ENCODE peak calls at places on chromosomes 7 and 10, in four cellular contexts. One of them, this sample, is unnamed.
A peak's percentile ranks its signal among the peaks of the same experiment; 100 is the strongest.

GRCh38 chr7:8206950-8207349 is 55.0 kb downstream of the ICA1 start:
- DNase-seq in breast epithelium: no peak
- DNase-seq in pancreas: no peak
- DNase-seq in Peyer's patch: no peak
- DNase-seq in this sample: no peak

GRCh38 chr10:1228463-1228975 is 172.3 kb downstream of the WDR37 start:
- DNase-seq in breast epithelium: no peak
- DNase-seq in pancreas: no peak
- DNase-seq in Peyer's patch: peak; percentile 14
- DNase-seq in this sample: no peak

GRCh38 chr7:36019966-36020365 is 133.1 kb upstream of the EEPD1 start:
- DNase-seq in Peyer's patch: no peak
- DNase-seq in pancreas: no peak
- DNase-seq in breast epithelium: no peak
- DNase-seq in this sample: no peak

GRCh38 chr10:69576334-69577011 is 3.3 kb upstream of the NEUROG3 start:
- DNase-seq in Peyer's patch: no peak
- DNase-seq in pancreas: no peak
- DNase-seq in breast epithelium: no peak
- DNase-seq in this sample: no peak

GRCh38 chr10:93437946-93438795 is 44.0 kb downstream of the MYOF start:
- DNase-seq in pancreas: no peak
- DNase-seq in Peyer's patch: no peak
- DNase-seq in breast epithelium: no peak
- DNase-seq in this sample: no peak

GRCh38 chr7:33040803-33041516 is 21.6 kb downstream of the NT5C3A start:
- DNase-seq in breast epithelium: peak; percentile 37
- DNase-seq in pancreas: peak; percentile 45
- DNase-seq in Peyer's patch: peak; percentile 55
- DNase-seq in this sample: no peak

GRCh38 chr10:50325449-50326188 is 74.3 kb upstream of the ASAH2 start:
- DNase-seq in breast epithelium: peak; percentile 68
- DNase-seq in Peyer's patch: no peak
- DNase-seq in pancreas: no peak
- DNase-seq in this sample: peak; percentile 38

GRCh38 chr7:150365673-150366398 is 2.8 kb upstream of the REPIN1 start:
- DNase-seq in pancreas: no peak
- DNase-seq in Peyer's patch: no peak
- DNase-seq in breast epithelium: no peak
- DNase-seq in this sample: no peak

GRCh38 chr7:103762907-103763306 is 226.6 kb downstream of the RELN start:
- DNase-seq in pancreas: no peak
- DNase-seq in Peyer's patch: no peak
- DNase-seq in breast epithelium: no peak
- DNase-seq in this sample: no peak

GRCh38 chr7:151426486-151426905 is 13.4 kb downstream of the CRYGN start:
- DNase-seq in Peyer's patch: no peak
- DNase-seq in pancreas: no peak
- DNase-seq in breast epithelium: peak; percentile 87
- DNase-seq in this sample: peak; percentile 34

GRCh38 chr7:156128496-156128895 is 316.2 kb upstream of the SHH start:
- DNase-seq in breast epithelium: no peak
- DNase-seq in Peyer's patch: no peak
- DNase-seq in pancreas: no peak
- DNase-seq in this sample: no peak

GRCh38 chr10:23331567-23332290 is 12.9 kb downstream of the C10orf67 start:
- DNase-seq in breast epithelium: no peak
- DNase-seq in pancreas: no peak
- DNase-seq in Peyer's patch: no peak
- DNase-seq in this sample: no peak

GRCh38 chr7:73706122-73707044 is 13.1 kb downstream of the STX1A start:
- DNase-seq in pancreas: no peak
- DNase-seq in Peyer's patch: no peak
- DNase-seq in breast epithelium: no peak
- DNase-seq in this sample: no peak

GRCh38 chr7:69199048-69199447 is 399.2 kb upstream of the AUTS2 start:
- DNase-seq in Peyer's patch: no peak
- DNase-seq in pancreas: no peak
- DNase-seq in breast epithelium: no peak
- DNase-seq in this sample: no peak

GRCh38 chr10:113329121-113329596 is 223.7 kb upstream of the HABP2 start:
- DNase-seq in pancreas: no peak
- DNase-seq in breast epithelium: no peak
- DNase-seq in Peyer's patch: no peak
- DNase-seq in this sample: no peak

GRCh38 chr10:79239275-79239779 is 107.9 kb upstream of the PPIF start:
- DNase-seq in pancreas: no peak
- DNase-seq in breast epithelium: peak; percentile 55
- DNase-seq in Peyer's patch: no peak
- DNase-seq in this sample: no peak

GRCh38 chr7:36130236-36130945 is 22.7 kb upstream of the EEPD1 start:
- DNase-seq in pancreas: no peak
- DNase-seq in breast epithelium: no peak
- DNase-seq in Peyer's patch: no peak
- DNase-seq in this sample: no peak

GRCh38 chr7:34070486-34071323 is 165.4 kb downstream of the BMPER start:
- DNase-seq in breast epithelium: no peak
- DNase-seq in Peyer's patch: no peak
- DNase-seq in pancreas: no peak
- DNase-seq in this sample: no peak

GRCh38 chr7:154474903-154475520 is 422.8 kb downstream of the DPP6 start:
- DNase-seq in pancreas: no peak
- DNase-seq in Peyer's patch: no peak
- DNase-seq in breast epithelium: no peak
- DNase-seq in this sample: no peak

GRCh38 chr7:20513341-20513740 is 102.1 kb upstream of the ABCB5 start:
- DNase-seq in Peyer's patch: no peak
- DNase-seq in breast epithelium: no peak
- DNase-seq in pancreas: no peak
- DNase-seq in this sample: no peak

GRCh38 chr10:100969175-100970075 is at the start of gene SEMA4G:
- DNase-seq in breast epithelium: no peak
- DNase-seq in Peyer's patch: peak; percentile 79
- DNase-seq in pancreas: peak; percentile 65
- DNase-seq in this sample: no peak

GRCh38 chr10:132609211-132609610 is 71.6 kb downstream of the INPP5A start:
- DNase-seq in Peyer's patch: peak; percentile 32
- DNase-seq in pancreas: no peak
- DNase-seq in breast epithelium: no peak
- DNase-seq in this sample: no peak

GRCh38 chr10:43649149-43649523 is 455 bp upstream of the ZNF32 start:
- DNase-seq in pancreas: no peak
- DNase-seq in Peyer's patch: no peak
- DNase-seq in breast epithelium: no peak
- DNase-seq in this sample: no peak

GRCh38 chr10:132392184-132392800 is 4.7 kb upstream of the PWWP2B start:
- DNase-seq in pancreas: peak; percentile 6
- DNase-seq in breast epithelium: no peak
- DNase-seq in Peyer's patch: peak; percentile 3
- DNase-seq in this sample: no peak

GRCh38 chr10:22344781-22345300 is 455 bp upstream of the SPAG6 start:
- DNase-seq in Peyer's patch: no peak
- DNase-seq in breast epithelium: no peak
- DNase-seq in pancreas: no peak
- DNase-seq in this sample: no peak

GRCh38 chr10:111990734-111991133 is 192.8 kb downstream of the GPAM start:
- DNase-seq in Peyer's patch: no peak
- DNase-seq in pancreas: no peak
- DNase-seq in breast epithelium: no peak
- DNase-seq in this sample: no peak

GRCh38 chr10:76411719-76412435 is 980.5 kb downstream of the LRMDA start:
- DNase-seq in breast epithelium: no peak
- DNase-seq in pancreas: no peak
- DNase-seq in Peyer's patch: no peak
- DNase-seq in this sample: no peak

GRCh38 chr10:85603167-85603940 is 763.2 kb downstream of the GRID1 start:
- DNase-seq in pancreas: no peak
- DNase-seq in Peyer's patch: no peak
- DNase-seq in breast epithelium: no peak
- DNase-seq in this sample: no peak

GRCh38 chr10:73773152-73773879 is 8.5 kb upstream of the CHCHD1 start:
- DNase-seq in Peyer's patch: no peak
- DNase-seq in breast epithelium: no peak
- DNase-seq in pancreas: no peak
- DNase-seq in this sample: no peak

GRCh38 chr10:7304110-7304509 is 106.7 kb downstream of the SFMBT2 start:
- DNase-seq in breast epithelium: no peak
- DNase-seq in Peyer's patch: no peak
- DNase-seq in pancreas: no peak
- DNase-seq in this sample: no peak

GRCh38 chr7:33517191-33517590 is 387.8 kb downstream of the BBS9 start:
- DNase-seq in pancreas: no peak
- DNase-seq in Peyer's patch: no peak
- DNase-seq in breast epithelium: no peak
- DNase-seq in this sample: no peak

GRCh38 chr7:151891182-151891581 is 14.3 kb upstream of the PRKAG2 start:
- DNase-seq in breast epithelium: no peak
- DNase-seq in pancreas: no peak
- DNase-seq in Peyer's patch: peak; percentile 69
- DNase-seq in this sample: no peak

GRCh38 chr7:144659211-144659610 is 176.6 kb downstream of the TPK1 start:
- DNase-seq in breast epithelium: no peak
- DNase-seq in Peyer's patch: no peak
- DNase-seq in pancreas: no peak
- DNase-seq in this sample: no peak

GRCh38 chr10:25498645-25499044 is 323.8 kb downstream of the GPR158 start:
- DNase-seq in Peyer's patch: no peak
- DNase-seq in pancreas: no peak
- DNase-seq in breast epithelium: no peak
- DNase-seq in this sample: no peak

GRCh38 chr10:32190890-32191491 is 134.8 kb upstream of the KIF5B start:
- DNase-seq in Peyer's patch: no peak
- DNase-seq in pancreas: no peak
- DNase-seq in breast epithelium: no peak
- DNase-seq in this sample: no peak

GRCh38 chr10:129966831-129967578 is 2.9 kb upstream of the EBF3 start:
- DNase-seq in breast epithelium: no peak
- DNase-seq in Peyer's patch: no peak
- DNase-seq in pancreas: no peak
- DNase-seq in this sample: no peak

GRCh38 chr10:15236340-15236739 is 67.8 kb upstream of the NMT2 start:
- DNase-seq in Peyer's patch: no peak
- DNase-seq in breast epithelium: no peak
- DNase-seq in pancreas: no peak
- DNase-seq in this sample: no peak

DNA sequence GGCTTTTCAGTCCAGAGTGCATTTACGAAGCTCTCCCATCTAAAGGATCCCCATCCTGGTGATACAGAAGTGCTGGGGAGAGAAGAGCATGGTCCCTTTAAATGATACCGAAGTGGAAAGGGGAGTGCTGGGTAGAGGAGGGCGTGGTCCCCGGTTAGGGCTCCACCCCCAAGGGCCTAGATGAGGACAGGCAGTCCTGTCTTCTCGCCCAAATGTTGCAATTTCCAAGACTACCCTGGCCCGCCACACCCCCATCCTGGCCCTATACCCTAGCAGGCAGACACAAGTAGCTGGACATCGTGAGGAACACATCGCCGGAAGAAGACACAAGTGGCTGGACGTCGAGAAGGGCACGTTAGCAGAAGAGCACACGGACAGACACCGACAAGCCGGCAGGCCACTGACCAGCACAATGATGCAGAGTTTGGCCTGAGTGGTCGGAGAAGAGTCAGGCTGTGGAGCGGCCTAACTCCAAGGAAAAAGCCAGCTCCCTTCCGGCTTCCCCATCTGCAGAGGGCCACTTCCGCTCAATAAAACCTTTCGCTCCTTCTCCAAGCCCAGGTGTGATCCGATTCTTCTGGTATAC is 439.5 kb upstream of the NRP1 start:
- DNase-seq in pancreas: no peak
- DNase-seq in Peyer's patch: no peak
- DNase-seq in breast epithelium: no peak
- DNase-seq in this sample: no peak
- H3K4me1 ChIP-seq in pancreas: no peaks in the 10 kb centered on the region
- H3K4me1 ChIP-seq in Peyer's patch: no peaks in the 10 kb centered on the region
- H3K4me1 ChIP-seq in breast epithelium: no peaks in the 10 kb centered on the region
- H3K4me1 ChIP-seq in this sample: no peaks in the 10 kb centered on the region

GRCh38 chr7:130903358-130903974 is 169.5 kb upstream of the KLF14 start:
- DNase-seq in breast epithelium: peak; percentile 19
- DNase-seq in Peyer's patch: no peak
- DNase-seq in pancreas: no peak
- DNase-seq in this sample: no peak
- H3K4me3 ChIP-seq in breast epithelium: peak overlapping the region; percentile 19
- H3K4me3 ChIP-seq in Peyer's patch: no peak overlapping the region
- H3K4me3 ChIP-seq in pancreas: no peak overlapping the region
- H3K4me3 ChIP-seq in this sample: peak overlapping the region; percentile 3

GRCh38 chr7:158532093-158532627 is 55.5 kb downstream of the PTPRN2 start:
- DNase-seq in pancreas: no peak
- DNase-seq in Peyer's patch: no peak
- DNase-seq in breast epithelium: no peak
- DNase-seq in this sample: no peak

GRCh38 chr7:158535079-158535478 is 52.5 kb downstream of the PTPRN2 start:
- DNase-seq in Peyer's patch: no peak
- DNase-seq in pancreas: no peak
- DNase-seq in breast epithelium: no peak
- DNase-seq in this sample: no peak

GRCh38 chr7:158534598-158534997 is 53.0 kb downstream of the PTPRN2 start:
- DNase-seq in Peyer's patch: no peak
- DNase-seq in breast epithelium: no peak
- DNase-seq in pancreas: no peak
- DNase-seq in this sample: no peak

GRCh38 chr7:158531661-158532060 is 56.0 kb downstream of the PTPRN2 start:
- DNase-seq in pancreas: no peak
- DNase-seq in Peyer's patch: peak; percentile 44
- DNase-seq in breast epithelium: no peak
- DNase-seq in this sample: no peak

GRCh38 chr7:158533386-158534133 is 54.1 kb downstream of the PTPRN2 start:
- DNase-seq in pancreas: no peak
- DNase-seq in breast epithelium: no peak
- DNase-seq in Peyer's patch: no peak
- DNase-seq in this sample: no peak
- H3K9me3 ChIP-seq in pancreas: no peaks in the 10 kb centered on the region
- H3K9me3 ChIP-seq in breast epithelium: no peaks in the 10 kb centered on the region
- H3K9me3 ChIP-seq in Peyer's patch: no peaks in the 10 kb centered on the region
- H3K9me3 ChIP-seq in this sample: no peaks in the 10 kb centered on the region

DNA sequence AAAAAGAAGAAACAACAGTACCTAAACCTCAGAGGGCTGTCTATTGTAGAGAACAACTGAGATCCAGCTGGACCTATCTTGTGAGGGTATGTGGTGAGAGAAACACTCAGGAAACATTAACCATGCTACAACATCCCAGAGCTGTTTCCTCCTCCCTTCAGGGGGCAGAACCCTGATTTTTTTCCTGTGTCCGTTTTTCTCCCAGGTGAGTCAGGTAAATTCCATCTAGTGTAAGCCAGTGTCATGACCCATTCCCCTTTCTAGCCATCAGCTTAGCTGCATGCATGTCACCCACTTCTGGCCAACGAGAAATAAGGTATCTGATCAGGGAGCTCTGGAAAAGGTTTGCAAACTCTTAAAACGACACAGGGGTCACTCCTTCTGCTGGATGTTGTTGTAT is 103.8 kb downstream of the DNMBP start:
- DNase-seq in pancreas: no peak
- DNase-seq in breast epithelium: no peak
- DNase-seq in Peyer's patch: no peak
- DNase-seq in this sample: no peak
- H3K4me1 ChIP-seq in pancreas: no peaks in the 10 kb centered on the region
- H3K4me1 ChIP-seq in breast epithelium: no peaks in the 10 kb centered on the region
- H3K4me1 ChIP-seq in Peyer's patch: peaks cover 6% of the 10 kb centered on the region
- H3K4me1 ChIP-seq in this sample: no peaks in the 10 kb centered on the region

GRCh38 chr10:29732918-29733317 is 98.1 kb upstream of the SVIL start:
- DNase-seq in Peyer's patch: no peak
- DNase-seq in pancreas: no peak
- DNase-seq in breast epithelium: no peak
- DNase-seq in this sample: no peak
- H3K4me3 ChIP-seq in Peyer's patch: peak overlapping the region; percentile 92
- H3K4me3 ChIP-seq in pancreas: no peak overlapping the region
- H3K4me3 ChIP-seq in breast epithelium: peak overlapping the region; percentile 87
- H3K4me3 ChIP-seq in this sample: peak overlapping the region; percentile 97